ENCODE peak calls at places on chromosomes 6 and 20, in five cellular contexts. C is T1000, J is GM12865, T is AG10803, R is ACHN. K is an unnamed sample.

GRCh38 chr20:10247440-10247839 is 28.8 kb downstream of the SNAP25 start:
- DNase-seq in R (no peak), C (no peak), T (no peak), J (no peak), K (no peak)

GRCh38 chr20:1707588-1708449 is 50.2 kb upstream of the SIRPG start:
- DNase-seq in R (no peak), T (peak), C (no peak), J (no peak), K (no peak)

GRCh38 chr6:143236151-143236788 is 175.6 kb downstream of the AIG1 start:
- DNase-seq in R (no peak), T (peak), C (no peak), J (no peak), K (no peak)

GRCh38 chr6:125300992-125301434 is 754 bp downstream of the HDDC2 start:
- DNase-seq in J (no peak), T (peak), R (peak), C (no peak), K (peak)

GRCh38 chr6:146041282-146041681 is 12.4 kb downstream of the GRM1 start:
- DNase-seq in J (peak), T (peak), C (no peak), R (peak), K (peak)

GRCh38 chr20:43363506-43363905 is 94.2 kb upstream of the SRSF6 start:
- DNase-seq in R (no peak), T (no peak), J (no peak), C (no peak), K (no peak)

GRCh38 chr6:36094786-36095496 is 35.4 kb upstream of the MAPK13 start:
- DNase-seq in T (peak), J (peak), R (peak), C (peak), K (peak)

GRCh38 chr20:32823078-32823477 is 3.3 kb downstream of the MAPRE1 start:
- DNase-seq in R (peak), C (peak), T (peak), J (no peak), K (peak)

GRCh38 chr6:142482973-142483372 is 181.2 kb downstream of the ADGRG6 start:
- DNase-seq in J (no peak), C (no peak), R (no peak), T (peak), K (no peak)

GRCh38 chr6:1372690-1373089 is 16.7 kb upstream of the FOXF2 start:
- DNase-seq in T (peak), R (no peak), C (no peak), J (no peak), K (no peak)

GRCh38 chr6:11245406-11245990 is 13.0 kb upstream of the NEDD9 start:
- DNase-seq in C (no peak), J (no peak), T (peak), R (no peak), K (no peak)

GRCh38 chr20:43584448-43585138 is 6.1 kb upstream of the IFT52 start:
- DNase-seq in C (no peak), J (no peak), R (peak), T (peak), K (no peak)

GRCh38 chr6:112694986-112695385 is 347.9 kb downstream of the RFPL4B start:
- DNase-seq in T (no peak), J (no peak), R (no peak), C (no peak), K (peak)

GRCh38 chr6:100346203-100346602 is 118.5 kb downstream of the SIM1 start:
- DNase-seq in C (no peak), R (no peak), J (no peak), T (peak), K (peak)

K was measured in dermis blood vessel endothelial cell.